ENCODE peak calls at places on chromosomes 5 and 9, in ten cellular contexts. R is activated CD8-positive, alpha-beta memory T cell treated with anti-CD3 and anti-CD28 coated beads for 4 hours; Q is fibroblast of lung; Y is pancreas; G is activated T-helper 1 cell treated with Interleukin-2 at 50 U/mL for 16 hours; E is stimulated activated CD4-positive, alpha-beta T cell treated with anti-CD3 and anti-CD28 coated beads, TNF-alpha, amount 100 ng/mL, for 1 hour; F is NCI-H1048; L is immature natural killer cell; X is GM06990; D is naive thymus-derived CD4-positive, alpha-beta T cell. H is an unnamed sample.

GRCh38 chr9:128494108-128494742 is 10.3 kb upstream of the GLE1 start:
- DNase-seq in X (no peak), E (no peak), Y (peak), Q (no peak), G (no peak), R (no peak), F (no peak), D (no peak), L (no peak), H (no peak)

GRCh38 chr9:19788614-19789271 is at the start of gene SLC24A2:
- DNase-seq in D (no peak), R (no peak), Y (peak), X (peak), Q (no peak), E (no peak), F (no peak), L (no peak), G (no peak), H (no peak)

GRCh38 chr9:96618209-96619108 is 1.2 kb downstream of the CDC14B start:
- DNase-seq in D (peak), L (no peak), Y (peak), F (no peak), G (no peak), R (no peak), X (no peak), Q (peak), E (no peak), H (peak)

GRCh38 chr9:5790923-5791322 is 42.0 kb downstream of the ERMP1 start:
- DNase-seq in X (no peak), R (no peak), Q (no peak), G (no peak), Y (no peak), F (no peak), D (no peak), L (no peak), E (no peak), H (no peak)

GRCh38 chr5:157606046-157606445 is 30.5 kb upstream of the ADAM19 start:
- DNase-seq in Y (no peak), L (no peak), R (no peak), E (no peak), Q (no peak), X (no peak), D (no peak), F (no peak), G (no peak), H (no peak)

GRCh38 chr5:171201285-171201684 is 107.8 kb upstream of the TLX3 start:
- DNase-seq in D (no peak), X (no peak), F (no peak), L (no peak), E (no peak), R (no peak), G (no peak), Y (no peak), Q (no peak), H (no peak)

GRCh38 chr5:1511651-1512540 is 11.9 kb downstream of the LPCAT1 start:
- DNase-seq in D (peak), F (no peak), R (no peak), E (no peak), L (no peak), X (peak), G (no peak), Y (peak), Q (peak), H (peak)

GRCh38 chr5:72109625-72110024 is 2.4 kb downstream of the MAP1B start:
- DNase-seq in X (no peak), D (no peak), L (no peak), G (no peak), Y (no peak), E (no peak), R (no peak), Q (peak), F (no peak), H (peak)

GRCh38 chr5:132486318-132487094 is 4.1 kb downstream of the IRF1 start:
- DNase-seq in E (no peak), X (no peak), L (peak), R (no peak), F (no peak), Y (no peak), Q (no peak), G (no peak), D (no peak), H (no peak)

GRCh38 chr5:142435410-142436115 is 110.7 kb upstream of the SPRY4 start:
- DNase-seq in G (no peak), L (no peak), Y (no peak), E (no peak), X (no peak), R (no peak), D (no peak), F (no peak), Q (no peak), H (no peak)

GRCh38 chr9:13431137-13431536 is 151.6 kb upstream of the MPDZ start:
- DNase-seq in Y (peak), X (no peak), E (no peak), D (no peak), L (no peak), Q (no peak), G (no peak), R (no peak), F (no peak), H (no peak)

H was measured in mesenchymal stem cell.